ENCODE peak calls at places on chromosomes 11 and 22, in six cellular contexts. E is left ventricle myocardium inferior; W is transverse colon; Q is CD4-positive, CD25-positive, alpha-beta regulatory T cell; T is IMR-90; K is CD8-positive, alpha-beta memory T cell. G is an unnamed sample.

GRCh38 chr22:27546157-27546556 is 255.4 kb downstream of the MN1 start:
- DNase-seq in E (no peak), W (no peak), Q (no peak), T (no peak), K (no peak), G (no peak)

GRCh38 chr11:91795139-91795887 is 429.3 kb upstream of the FAT3 start:
- DNase-seq in E (no peak), W (no peak), Q (no peak), T (no peak), K (no peak), G (no peak)

GRCh38 chr22:42863349-42863911 is 6.4 kb upstream of the ARFGAP3 start:
- DNase-seq in E (no peak), W (no peak), Q (no peak), T (peak; percentile 88), K (no peak), G (no peak)

GRCh38 chr11:69702769-69703510 is 882 bp downstream of the FGF19 start:
- DNase-seq in E (no peak), W (no peak), Q (no peak), T (no peak), K (no peak), G (no peak)

GRCh38 chr11:19232910-19233503 is 7.7 kb downstream of the E2F8 start:
- DNase-seq in E (no peak), W (no peak), Q (no peak), T (peak; percentile 87), K (no peak), G (no peak)

GRCh38 chr11:3157381-3158130 is 7.6 kb downstream of the OSBPL5 start:
- DNase-seq in E (peak; percentile 14), W (no peak), Q (no peak), T (no peak), K (no peak), G (no peak)

GRCh38 chr11:9530020-9530628 is 43.3 kb upstream of the WEE1 start:
- DNase-seq in E (no peak), W (no peak), Q (no peak), T (no peak), K (no peak), G (no peak)

GRCh38 chr11:114440971-114441810 is 1.9 kb downstream of the REXO2 start:
- DNase-seq in E (no peak), W (no peak), Q (no peak), T (no peak), K (no peak), G (no peak)

GRCh38 chr11:125980421-125980820 is 34.6 kb downstream of the VSIG10L2 start:
- DNase-seq in E (no peak), W (no peak), Q (no peak), T (no peak), K (no peak), G (peak; percentile 18)

DNA sequence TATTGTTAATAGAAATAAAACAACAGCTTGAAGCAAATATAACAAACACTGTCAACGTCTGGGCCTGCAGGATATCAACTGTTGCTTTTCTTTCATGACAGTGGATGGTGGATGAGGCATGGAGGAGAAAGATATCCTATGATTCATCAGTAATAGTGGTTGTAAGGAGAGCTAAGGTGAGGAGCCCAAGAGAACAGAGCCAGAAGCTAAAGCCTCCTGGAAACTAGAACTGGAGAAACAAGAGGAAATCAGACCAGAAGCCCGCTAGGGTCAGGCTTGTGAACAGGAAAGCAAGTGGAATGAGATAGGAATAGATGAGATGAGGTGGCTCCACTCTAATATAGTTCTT is 37.7 kb upstream of the MMP12 start:
- DNase-seq in E (no peak), W (no peak), Q (no peak), T (peak; percentile 9), K (no peak), G (no peak)
- H3K27ac ChIP-seq in E (no peak overlapping the region), W (no peak overlapping the region), Q (no peak overlapping the region), T (no peak overlapping the region), K (no peak overlapping the region), G (no peak overlapping the region)

GRCh38 chr11:78797559-78797958 is 222.9 kb upstream of the NARS2 start:
- DNase-seq in E (no peak), W (no peak), Q (no peak), T (no peak), K (no peak), G (no peak)
- H3K27ac ChIP-seq in E (no peak overlapping the region), W (no peak overlapping the region), Q (no peak overlapping the region), T (peak overlapping the region; percentile 99), K (no peak overlapping the region), G (no peak overlapping the region)

DNA sequence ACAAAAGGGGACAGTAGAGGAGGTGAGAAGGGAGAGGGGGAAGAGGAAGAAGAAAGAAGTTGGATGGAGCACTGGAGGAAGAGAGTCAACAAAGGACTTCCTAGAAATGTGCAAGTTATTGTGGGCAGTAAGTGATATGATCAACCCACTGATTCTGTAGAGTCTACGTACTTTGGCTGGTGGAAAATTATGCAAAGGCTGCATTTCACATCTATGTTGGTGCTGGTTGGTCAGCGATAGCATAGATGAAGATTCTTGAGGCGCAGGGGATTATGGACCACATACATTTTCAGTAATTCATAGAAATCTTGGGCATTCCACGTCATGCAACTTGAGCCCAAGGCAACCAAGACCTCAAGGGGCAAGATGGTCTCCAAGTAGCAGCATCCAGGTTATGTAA is 12.6 kb upstream of the BIRC3 start:
- DNase-seq in E (no peak), W (no peak), Q (no peak), T (no peak), K (no peak), G (no peak)
- H3K27ac ChIP-seq in E (no peak overlapping the region), W (no peak overlapping the region), Q (peak overlapping the region; percentile 88), T (no peak overlapping the region), K (no peak overlapping the region), G (no peak overlapping the region)

DNA sequence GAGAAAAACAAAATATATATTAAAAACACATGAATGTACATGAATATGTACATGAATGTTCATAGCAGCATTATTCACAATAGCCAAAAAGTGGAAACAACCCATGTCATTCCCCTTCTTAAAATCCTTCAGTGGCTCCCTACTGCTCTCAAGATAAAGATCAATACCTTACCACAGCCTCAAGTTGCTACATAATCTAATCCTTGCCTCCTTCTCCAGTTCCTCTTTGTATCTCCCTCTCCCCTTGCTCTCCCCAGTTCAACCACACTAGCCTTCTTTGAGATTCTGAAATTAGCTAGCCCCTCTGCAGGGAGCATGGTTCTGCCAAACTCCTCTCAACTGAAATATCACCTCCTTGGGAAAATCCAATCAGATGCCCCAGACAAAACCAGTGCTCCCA is 28.1 kb downstream of the MTMR2 start:
- DNase-seq in E (no peak), W (no peak), Q (no peak), T (no peak), K (no peak), G (no peak)
- H3K27ac ChIP-seq in E (no peak overlapping the region), W (no peak overlapping the region), Q (no peak overlapping the region), T (no peak overlapping the region), K (no peak overlapping the region), G (no peak overlapping the region)

GRCh38 chr11:47916361-47916841 is 64.0 kb upstream of the PTPRJ start:
- DNase-seq in E (peak; percentile 61), W (no peak), Q (no peak), T (no peak), K (no peak), G (no peak)
- H3K27ac ChIP-seq in E (peak overlapping the region; percentile 69), W (peak overlapping the region; percentile 61), Q (no peak overlapping the region), T (peak overlapping the region; percentile 26), K (peak overlapping the region; percentile 29), G (no peak overlapping the region)

DNA sequence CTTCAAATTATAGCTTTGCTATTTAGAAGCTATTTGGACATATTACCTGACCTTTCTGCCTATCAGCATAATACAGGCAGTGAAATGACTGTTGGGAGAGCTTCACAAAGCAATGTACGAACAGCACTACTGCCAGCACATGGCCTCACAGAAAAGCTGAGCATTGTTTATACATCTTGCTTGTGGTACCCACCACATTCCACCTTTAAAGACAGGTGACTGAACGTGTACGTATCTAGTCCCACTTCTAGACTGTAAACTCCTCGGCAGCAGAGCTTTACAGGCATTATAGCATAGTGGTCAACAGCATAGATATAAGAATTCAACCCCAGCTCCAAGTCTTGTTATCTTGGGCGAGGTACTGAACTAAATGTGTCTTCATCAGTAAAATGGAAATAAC is 1.6 kb downstream of the JOSD1 start:
- DNase-seq in E (no peak), W (no peak), Q (no peak), T (no peak), K (no peak), G (no peak)
- H3K27ac ChIP-seq in E (peak overlapping the region; percentile 95), W (peak overlapping the region; percentile 93), Q (peak overlapping the region; percentile 97), T (peak overlapping the region; percentile 5), K (peak overlapping the region; percentile 98), G (peak overlapping the region; percentile 91)

GRCh38 chr22:46024136-46024840 is 47.3 kb upstream of the WNT7B start:
- DNase-seq in E (peak; percentile 12), W (no peak), Q (no peak), T (no peak), K (no peak), G (no peak)

GRCh38 chr22:46023558-46023981 is 46.6 kb upstream of the WNT7B start:
- DNase-seq in E (peak; percentile 15), W (peak; percentile 9), Q (no peak), T (peak; percentile 92), K (no peak), G (no peak)

GRCh38 chr22:46026907-46027218 is 49.9 kb upstream of the WNT7B start:
- DNase-seq in E (no peak), W (no peak), Q (no peak), T (no peak), K (no peak), G (no peak)

GRCh38 chr22:46025973-46026906 is 49.3 kb upstream of the WNT7B start:
- DNase-seq in E (peak; percentile 11), W (no peak), Q (no peak), T (no peak), K (no peak), G (no peak)

GRCh38 chr22:46025225-46025972 is 48.4 kb upstream of the WNT7B start:
- DNase-seq in E (peak; percentile 12), W (no peak), Q (no peak), T (no peak), K (no peak), G (no peak)
- H3K27ac ChIP-seq in E (no peak overlapping the region), W (no peak overlapping the region), Q (no peak overlapping the region), T (no peak overlapping the region), K (no peak overlapping the region), G (no peak overlapping the region)

GRCh38 chr11:11178671-11179070 is 174.4 kb downstream of the CSNK2A3 start:
- DNase-seq in E (no peak), W (no peak), Q (no peak), T (no peak), K (no peak), G (no peak)
- H3K27ac ChIP-seq in E (no peak overlapping the region), W (no peak overlapping the region), Q (no peak overlapping the region), T (no peak overlapping the region), K (no peak overlapping the region), G (no peak overlapping the region)

G was measured in substantia nigra.